ENCODE peak calls at places on chromosomes 13 and 19, in six cellular contexts. Z is body of pancreas, F is PC-3, N is A549, H is left lung, E is IMR-90. I is an unnamed sample. For H3K9me3, the result is how much of the 10 kb centered on the place peaks cover.

GRCh38 chr13:78177306-78177705 is 258.7 kb upstream of the EDNRB start:
- DNase-seq in N (no peak), Z (no peak), E (no peak), F (no peak), H (no peak), I (no peak)

GRCh38 chr13:68851026-68851425 is 1256.6 kb upstream of the ATXN8OS start:
- DNase-seq in E (no peak), Z (no peak), H (no peak), F (peak), N (no peak), I (no peak)

GRCh38 chr19:45357445-45357783 is 13.0 kb downstream of the ERCC2 start:
- DNase-seq in H (no peak), N (no peak), E (no peak), Z (no peak), F (no peak), I (no peak)

GRCh38 chr13:33015275-33015674 is 948 bp upstream of the KL start:
- DNase-seq in F (no peak), E (no peak), Z (no peak), H (no peak), N (no peak), I (no peak)

GRCh38 chr19:5903054-5903501 is 512 bp downstream of the NDUFA11 start:
- DNase-seq in N (no peak), Z (no peak), F (no peak), E (peak), H (peak), I (no peak)

GRCh38 chr19:58154287-58154678 is 3.7 kb upstream of the ZNF329 start:
- DNase-seq in E (peak), Z (peak), F (no peak), H (peak), N (no peak), I (no peak)

GRCh38 chr13:98401936-98402335 is 175.0 kb downstream of the STK24 start:
- DNase-seq in H (no peak), F (no peak), N (no peak), E (no peak), Z (no peak), I (no peak)

GRCh38 chr19:39858541-39858940 is 12.4 kb upstream of the FBL start:
- DNase-seq in N (no peak), H (no peak), F (no peak), E (peak), Z (no peak), I (no peak)

GRCh38 chr19:56978023-56978565 is 137.6 kb upstream of the PEG3 start:
- DNase-seq in F (no peak), N (no peak), H (no peak), E (no peak), Z (no peak), I (no peak)

GRCh38 chr19:56987184-56987583 is 132.6 kb upstream of the USP29 start:
- DNase-seq in N (no peak), Z (no peak), E (no peak), H (no peak), F (no peak), I (no peak)

GRCh38 chr19:56980864-56981263 is 138.9 kb upstream of the USP29 start:
- DNase-seq in N (no peak), F (no peak), E (no peak), Z (no peak), H (no peak), I (no peak)

GRCh38 chr19:56983804-56984203 is 136.0 kb upstream of the USP29 start:
- DNase-seq in F (no peak), E (no peak), Z (no peak), H (no peak), N (no peak), I (no peak)

DNA sequence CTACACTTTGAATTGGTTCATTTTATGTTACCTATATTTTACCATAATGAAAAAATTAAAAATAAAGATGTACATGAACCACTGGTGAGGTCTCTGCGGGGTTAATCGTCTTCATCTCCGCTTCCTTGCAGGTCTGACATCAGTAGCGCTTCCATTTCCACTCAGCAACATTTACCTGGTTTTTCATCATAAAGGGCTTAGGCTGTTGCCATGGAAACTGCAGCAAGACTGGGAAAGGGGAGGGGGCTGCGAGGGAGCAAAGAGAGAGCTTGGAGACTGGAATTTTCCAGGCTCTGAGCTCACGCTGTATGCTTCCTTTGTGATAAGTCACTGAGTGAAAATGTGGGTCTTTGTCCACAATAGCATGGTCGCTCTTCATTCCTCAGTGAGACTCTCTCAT is 136.6 kb upstream of the USP29 start:
- DNase-seq in N (no peak), E (no peak), H (no peak), Z (no peak), F (no peak), I (no peak)
- H3K9me3 ChIP-seq in N (half or more), E (half or more), H (half or more), Z (under half), F (under half), I (under half)

GRCh38 chr13:59279024-59279423 is 884.7 kb downstream of the DIAPH3 start:
- DNase-seq in N (no peak), F (no peak), E (no peak), H (no peak), Z (no peak), I (no peak)
- H3K9me3 ChIP-seq in N (under half), F (under half), E (under half), H (under half), Z (under half), I (under half)

GRCh38 chr13:47957073-47957472 is 44.0 kb downstream of the SUCLA2 start:
- DNase-seq in N (no peak), F (no peak), H (no peak), Z (no peak), E (no peak), I (no peak)
- H3K9me3 ChIP-seq in N (under half), F (under half), H (under half), Z (under half), E (under half), I (under half)

DNA sequence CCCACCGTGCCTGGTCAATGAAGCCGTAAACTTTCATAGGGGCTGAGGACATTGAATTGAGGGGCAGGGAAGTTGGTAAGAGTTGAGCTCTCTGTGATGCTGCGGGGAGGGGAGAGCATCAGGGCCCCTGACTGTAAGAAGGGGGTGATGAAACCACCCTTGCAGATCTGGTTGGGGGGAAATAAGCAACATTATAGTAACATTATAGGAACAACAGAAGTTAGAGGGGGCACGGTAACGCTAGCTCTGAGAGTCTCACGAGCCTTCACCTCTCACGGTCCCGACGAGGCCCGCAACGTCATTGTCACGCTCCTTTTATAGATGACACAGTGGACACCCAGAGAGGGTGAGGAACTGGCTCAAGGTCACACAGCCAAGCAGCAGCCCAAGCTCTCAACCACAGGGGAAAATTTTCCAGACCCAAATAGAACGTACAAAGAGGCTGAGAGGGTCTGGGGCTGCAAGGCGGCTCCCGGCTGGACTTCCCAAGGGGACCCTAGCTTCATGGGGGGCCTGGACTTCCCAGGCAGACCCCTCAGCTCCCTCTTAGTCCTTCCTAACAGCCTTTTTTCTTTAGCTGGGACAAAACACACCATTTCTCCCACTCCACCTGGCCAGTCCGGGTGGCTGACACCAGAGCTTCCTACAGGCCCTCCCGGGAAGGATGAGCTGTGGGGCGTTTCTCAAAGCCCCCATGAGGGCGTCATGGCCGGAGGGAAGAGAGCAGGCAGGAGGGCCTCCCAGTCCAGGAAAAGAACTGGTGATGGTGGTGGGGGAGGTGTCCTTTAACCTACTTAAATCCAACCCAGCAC is 4.1 kb downstream of the TLE5 start:
- DNase-seq in F (no peak), H (no peak), Z (no peak), N (no peak), E (no peak), I (no peak)
- H3K9me3 ChIP-seq in F (under half), H (under half), Z (under half), N (under half), E (under half), I (under half)

GRCh38 chr19:52474351-52475127 is 21.2 kb downstream of the ZNF578 start:
- DNase-seq in H (no peak), F (no peak), Z (no peak), E (no peak), N (no peak), I (no peak)
- H3K9me3 ChIP-seq in H (half or more), F (half or more), Z (under half), E (half or more), N (half or more), I (half or more)

GRCh38 chr19:54612428-54612827 is 17.9 kb upstream of the LILRB1 start:
- DNase-seq in N (no peak), H (no peak), F (no peak), E (no peak), Z (no peak), I (no peak)
- H3K9me3 ChIP-seq in N (under half), H (under half), F (under half), E (under half), Z (under half), I (under half)

DNA sequence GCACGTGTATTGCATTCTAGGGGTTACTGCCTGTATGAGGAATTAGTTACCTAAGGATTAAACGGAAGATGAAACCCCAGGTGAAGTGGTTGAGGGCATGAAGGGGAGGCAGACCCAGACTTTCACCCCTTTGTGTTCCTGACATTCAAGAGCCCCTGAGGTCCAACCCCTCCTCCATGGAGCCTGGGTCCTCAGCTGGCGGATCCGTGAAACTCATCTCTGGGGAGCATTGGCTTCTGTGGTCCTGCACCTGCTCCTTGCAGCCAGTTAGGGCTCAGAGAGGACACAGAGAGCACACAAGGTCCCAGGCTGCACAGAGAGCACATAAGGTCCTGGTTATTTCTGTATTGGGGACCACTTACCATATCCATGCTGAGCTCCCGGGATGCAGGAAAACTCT is 7.0 kb upstream of the LILRA1 start:
- DNase-seq in F (no peak), Z (no peak), H (no peak), E (no peak), N (no peak), I (no peak)
- H3K9me3 ChIP-seq in F (under half), Z (under half), H (under half), E (under half), N (under half), I (under half)

GRCh38 chr19:18437481-18438330 is at the start of gene ISYNA1:
- DNase-seq in N (no peak), E (peak), F (peak), Z (peak), H (no peak), I (no peak)
- H3K9me3 ChIP-seq in N (under half), E (under half), F (under half), Z (under half), H (under half), I (under half)

DNA sequence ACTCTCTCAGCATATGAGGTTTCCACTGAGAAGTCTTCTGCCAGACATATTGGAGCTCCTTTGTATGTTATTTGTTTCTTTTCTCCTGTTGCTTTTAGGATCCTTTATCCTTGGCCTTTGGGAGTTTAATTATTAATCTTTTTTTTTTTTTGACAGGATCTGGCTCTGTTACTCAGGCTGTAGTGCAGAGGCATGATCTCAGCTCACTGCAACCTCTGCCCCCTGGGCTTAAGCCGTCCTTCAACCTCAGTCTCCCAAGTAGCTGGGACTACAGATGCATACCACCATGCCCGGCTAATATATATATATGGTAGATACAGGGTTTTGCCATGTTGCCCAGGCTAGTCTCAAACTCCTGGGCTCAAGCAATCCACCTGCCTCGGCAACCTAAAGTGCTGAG is 6.6 kb upstream of the CYP4F3 start:
- DNase-seq in N (no peak), H (no peak), E (no peak), Z (no peak), F (no peak), I (no peak)
- H3K9me3 ChIP-seq in N (under half), H (under half), E (under half), Z (under half), F (under half), I (under half)

I was measured in MG63.